ENCODE peak calls at places on chromosomes 12 and 14, in six cellular contexts. Q, E, W, F, X and A are unnamed samples.

GRCh38 chr14:34843011-34843554 is 32.1 kb downstream of the BAZ1A start:
- DNase-seq in Q (peak), E (no peak), W (no peak), F (peak), X (no peak), A (peak)

GRCh38 chr14:34971381-34971780 is 11.4 kb upstream of the SRP54 start:
- DNase-seq in Q (peak), E (no peak), W (no peak), F (peak), X (no peak), A (peak)

GRCh38 chr12:101238806-101239329 is 28.8 kb upstream of the SLC5A8 start:
- DNase-seq in Q (no peak), E (no peak), W (no peak), F (no peak), X (no peak), A (no peak)

GRCh38 chr14:39442293-39442692 is 10.1 kb upstream of the FBXO33 start:
- DNase-seq in Q (peak), E (no peak), W (no peak), F (peak), X (no peak), A (no peak)

GRCh38 chr14:74691456-74691855 is 21.4 kb downstream of the AREL1 start:
- DNase-seq in Q (no peak), E (no peak), W (no peak), F (no peak), X (no peak), A (no peak)

GRCh38 chr14:102568115-102568614 is 24.3 kb upstream of the RCOR1 start:
- DNase-seq in Q (no peak), E (peak), W (no peak), F (no peak), X (no peak), A (no peak)

GRCh38 chr12:40226652-40227051 is 1.9 kb downstream of the LRRK2 start:
- DNase-seq in Q (peak), E (peak), W (peak), F (peak), X (no peak), A (peak)

GRCh38 chr12:88665051-88665450 is 84.8 kb upstream of the KITLG start:
- DNase-seq in Q (peak), E (no peak), W (no peak), F (peak), X (no peak), A (peak)

GRCh38 chr12:88578821-88579518 is 1.3 kb downstream of the KITLG start:
- DNase-seq in Q (peak), E (peak), W (no peak), F (peak), X (peak), A (no peak)

GRCh38 chr14:64768401-64769095 is 64.3 kb downstream of the PLEKHG3 start:
- DNase-seq in Q (no peak), E (no peak), W (no peak), F (no peak), X (no peak), A (no peak)

GRCh38 chr14:73771848-73772705 is 57.9 kb upstream of the PNMA1 start:
- DNase-seq in Q (peak), E (no peak), W (peak), F (peak), X (no peak), A (peak)

GRCh38 chr14:100822007-100822406 is 3.9 kb upstream of the MEG3 start:
- DNase-seq in Q (no peak), E (no peak), W (no peak), F (no peak), X (no peak), A (no peak)

GRCh38 chr14:93317836-93318807 is 14.7 kb downstream of the BTBD7 start:
- DNase-seq in Q (peak), E (no peak), W (no peak), F (peak), X (no peak), A (peak)

GRCh38 chr12:56521590-56522371 is at the start of gene RBMS2:
- DNase-seq in Q (peak), E (peak), W (peak), F (peak), X (peak), A (peak)

DNA sequence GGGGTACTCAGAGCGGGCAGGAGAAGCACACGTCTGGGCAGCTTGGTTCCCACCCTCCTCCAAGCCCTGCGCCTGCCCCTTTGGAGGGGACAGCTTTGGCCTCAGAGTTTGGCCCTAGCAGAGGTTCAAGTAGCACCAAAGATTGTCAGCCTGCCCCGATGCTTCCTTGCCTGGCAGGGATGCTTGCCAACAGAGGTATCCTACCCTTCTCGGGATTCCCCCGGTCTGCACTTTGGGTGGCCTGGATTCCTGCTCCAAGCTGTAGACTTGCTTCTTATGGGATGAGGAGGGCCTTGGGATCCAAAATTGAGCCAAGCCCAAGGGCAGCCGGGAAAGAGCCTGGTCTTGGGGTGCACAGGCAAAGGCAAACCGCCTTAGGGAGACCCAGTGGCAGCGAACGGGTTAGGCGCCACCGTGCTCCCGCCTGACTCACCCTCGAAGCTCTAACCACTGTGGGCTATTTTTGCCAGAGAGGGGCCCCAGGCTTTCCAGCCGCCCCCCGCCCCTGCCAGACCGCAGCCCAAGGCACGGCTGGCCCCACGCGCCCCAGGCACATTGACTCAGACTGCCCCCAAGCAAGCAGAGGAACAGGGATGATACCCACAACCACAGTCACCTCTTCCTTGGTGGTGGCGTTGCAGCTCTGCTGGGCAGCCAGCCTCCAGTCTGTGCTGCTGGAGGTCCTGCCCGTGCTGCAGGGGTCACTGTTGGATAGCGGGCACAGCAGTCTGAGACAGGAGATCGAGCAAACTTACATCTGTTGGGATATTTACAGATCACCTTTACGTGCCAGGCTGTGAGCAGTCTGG is 882 bp upstream of the WNT10B start:
- DNase-seq in Q (no peak), E (no peak), W (no peak), F (no peak), X (no peak), A (no peak)
- TF ChIP-seq CTCF in Q (no peak), E (no peak), W (no peak), F (no peak), X (no peak), A (no peak)

GRCh38 chr12:68514807-68515411 is 95.8 kb upstream of the RAP1B start:
- DNase-seq in Q (no peak), E (no peak), W (no peak), F (no peak), X (no peak), A (no peak)
- TF ChIP-seq CTCF in Q (no peak), E (no peak), W (no peak), F (no peak), X (no peak), A (no peak)

GRCh38 chr14:68941820-68942219 is 37.3 kb downstream of the ACTN1 start:
- DNase-seq in Q (peak), E (no peak), W (peak), F (peak), X (no peak), A (peak)
- TF ChIP-seq CTCF in Q (peak), E (no peak), W (peak), F (peak), X (no peak), A (peak)

GRCh38 chr12:26830783-26831601 is 2.0 kb downstream of the ITPR2 start:
- DNase-seq in Q (no peak), E (no peak), W (no peak), F (no peak), X (no peak), A (no peak)

GRCh38 chr12:26830358-26830757 is 2.6 kb downstream of the ITPR2 start:
- DNase-seq in Q (no peak), E (no peak), W (no peak), F (no peak), X (no peak), A (no peak)

GRCh38 chr12:26832817-26833691 is at the start of gene ITPR2:
- DNase-seq in Q (peak), E (peak), W (peak), F (peak), X (peak), A (peak)

GRCh38 chr12:26833692-26834168 is 736 bp upstream of the ITPR2 start:
- DNase-seq in Q (peak), E (peak), W (no peak), F (peak), X (peak), A (peak)

DNA sequence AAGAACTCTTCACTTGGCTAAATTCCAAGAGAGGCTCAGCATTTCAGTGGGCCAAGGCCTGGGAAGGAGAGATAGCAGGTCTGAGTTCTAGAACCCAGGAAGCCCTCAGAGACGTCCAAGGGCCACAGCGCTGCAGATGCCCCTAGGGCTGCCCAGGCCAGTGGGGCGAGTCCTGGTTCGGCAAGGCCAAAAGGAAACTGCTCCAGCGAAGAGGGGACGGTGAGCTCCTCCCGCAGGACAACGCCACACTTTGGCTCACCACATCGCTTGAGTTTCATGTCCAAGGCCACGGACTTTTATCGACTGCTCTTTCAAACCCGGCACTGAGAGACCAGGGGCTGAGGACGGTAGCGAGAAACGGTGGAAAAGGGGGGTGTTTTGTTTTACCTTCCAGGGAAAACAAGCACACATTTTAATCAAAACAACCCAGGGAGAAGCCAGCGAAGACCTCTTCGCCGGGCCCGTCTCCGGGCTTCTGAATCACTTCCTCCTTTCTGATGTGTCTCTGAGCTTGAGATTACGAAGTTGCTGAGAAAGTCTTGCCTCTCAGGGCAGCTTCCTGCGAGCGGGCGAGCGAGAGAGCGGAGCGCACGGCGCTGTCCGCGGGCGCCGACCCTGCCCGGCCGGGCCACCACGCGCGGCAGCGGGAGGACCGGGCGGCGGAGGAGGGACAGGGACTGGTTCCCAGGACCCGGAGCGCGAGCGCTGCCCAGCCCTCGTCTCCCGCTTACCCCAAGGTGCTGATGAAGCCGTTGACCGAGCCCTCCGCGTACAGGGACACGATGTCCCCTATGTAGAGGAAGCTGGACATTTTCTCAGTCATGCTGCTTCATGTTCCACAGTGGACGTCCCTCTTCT is 806 bp downstream of the ITPR2 start:
- DNase-seq in Q (peak), E (peak), W (peak), F (peak), X (peak), A (peak)
- TF ChIP-seq CTCF in Q (no peak), E (no peak), W (peak), F (no peak), X (no peak), A (no peak)

DNA sequence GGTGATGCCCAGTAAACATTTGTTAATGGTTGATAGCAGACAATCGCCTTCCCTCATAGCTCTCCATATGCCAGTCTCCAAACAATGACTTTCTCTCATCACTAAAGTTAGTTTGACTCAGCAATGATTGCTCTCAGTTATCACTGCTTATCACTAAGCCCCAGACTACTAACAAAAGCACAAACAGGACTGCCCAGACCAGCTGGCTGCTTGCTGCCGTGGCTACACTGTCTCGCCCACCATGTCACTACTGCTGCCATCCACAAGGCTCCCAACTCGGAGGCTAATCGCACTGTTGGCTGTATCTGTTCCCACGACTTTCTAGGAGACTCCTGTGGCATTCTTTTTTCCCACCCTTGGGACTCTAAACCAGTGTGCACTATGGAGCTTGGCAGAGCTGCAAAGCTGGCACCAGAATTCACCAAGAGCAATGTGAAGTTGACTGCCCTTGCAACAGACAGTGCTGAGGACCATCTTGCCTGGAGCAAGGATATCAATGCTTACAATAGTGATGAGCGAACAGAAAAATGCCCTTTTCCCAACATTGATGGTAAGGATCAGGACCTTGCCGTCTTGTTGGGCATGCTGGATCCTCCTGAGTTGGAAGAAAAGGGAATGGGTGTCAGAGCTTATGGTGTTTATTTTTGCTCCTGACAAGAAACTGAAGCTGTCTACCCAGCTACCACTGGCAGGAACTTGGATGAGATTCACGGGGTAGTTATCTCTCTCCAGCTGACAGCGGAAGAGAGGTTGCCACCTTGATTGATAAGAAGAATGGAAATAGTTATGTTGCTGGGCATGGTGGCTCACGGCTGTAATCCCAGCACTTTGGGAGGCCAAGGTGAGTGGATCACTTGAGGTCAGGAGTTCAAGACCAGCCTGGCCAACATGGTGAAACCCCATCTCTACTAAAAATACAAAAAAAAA is 27.1 kb upstream of the NR2C1 start:
- DNase-seq in Q (no peak), E (no peak), W (no peak), F (no peak), X (no peak), A (peak)
- TF ChIP-seq CTCF in Q (no peak), E (no peak), W (no peak), F (no peak), X (no peak), A (no peak)